ENCODE peak calls at places on chromosomes 2 and 18, in seven cellular contexts. One of them, this sample, is unnamed.

GRCh38 chr2:9465170-9465569 is 9.2 kb upstream of the IAH1 start:
- ATAC-seq in pancreas: no peak
- ATAC-seq in CD4-positive, alpha-beta T cell: no peak
- ATAC-seq in K562: no peak
- ATAC-seq in PC-3: no peak
- ATAC-seq in HCT116: no peak
- ATAC-seq in Right ventricle myocardium superior: no peak
- ATAC-seq in this sample: no peak

GRCh38 chr18:70376914-70377258 is 88.0 kb downstream of the SOCS6 start:
- ATAC-seq in Right ventricle myocardium superior: peak
- ATAC-seq in CD4-positive, alpha-beta T cell: no peak
- ATAC-seq in K562: no peak
- ATAC-seq in HCT116: no peak
- ATAC-seq in pancreas: peak
- ATAC-seq in PC-3: no peak
- ATAC-seq in this sample: no peak

GRCh38 chr2:207319321-207319720 is 153.6 kb upstream of the KLF7 start:
- ATAC-seq in CD4-positive, alpha-beta T cell: no peak
- ATAC-seq in Right ventricle myocardium superior: peak
- ATAC-seq in pancreas: no peak
- ATAC-seq in PC-3: no peak
- ATAC-seq in K562: no peak
- ATAC-seq in HCT116: no peak
- ATAC-seq in this sample: no peak

GRCh38 chr2:58644992-58645391 is 403.9 kb upstream of the FANCL start:
- ATAC-seq in CD4-positive, alpha-beta T cell: no peak
- ATAC-seq in Right ventricle myocardium superior: no peak
- ATAC-seq in K562: peak
- ATAC-seq in PC-3: peak
- ATAC-seq in HCT116: no peak
- ATAC-seq in pancreas: no peak
- ATAC-seq in this sample: peak

GRCh38 chr2:175015340-175015739 is 10.2 kb upstream of the CHN1 start:
- ATAC-seq in CD4-positive, alpha-beta T cell: no peak
- ATAC-seq in HCT116: no peak
- ATAC-seq in Right ventricle myocardium superior: no peak
- ATAC-seq in pancreas: no peak
- ATAC-seq in K562: no peak
- ATAC-seq in PC-3: no peak
- ATAC-seq in this sample: no peak

GRCh38 chr2:237669628-237670351 is 42.4 kb downstream of the LRRFIP1 start:
- ATAC-seq in PC-3: no peak
- ATAC-seq in pancreas: peak
- ATAC-seq in HCT116: no peak
- ATAC-seq in CD4-positive, alpha-beta T cell: no peak
- ATAC-seq in K562: no peak
- ATAC-seq in Right ventricle myocardium superior: peak
- ATAC-seq in this sample: no peak

GRCh38 chr18:34222396-34223163 is 2.1 kb downstream of the NOL4 start:
- ATAC-seq in HCT116: no peak
- ATAC-seq in PC-3: peak
- ATAC-seq in Right ventricle myocardium superior: peak
- ATAC-seq in K562: no peak
- ATAC-seq in CD4-positive, alpha-beta T cell: no peak
- ATAC-seq in pancreas: peak
- ATAC-seq in this sample: no peak

GRCh38 chr2:144460981-144461766 is 58.7 kb downstream of the ZEB2 start:
- ATAC-seq in Right ventricle myocardium superior: peak
- ATAC-seq in PC-3: no peak
- ATAC-seq in CD4-positive, alpha-beta T cell: no peak
- ATAC-seq in HCT116: no peak
- ATAC-seq in pancreas: no peak
- ATAC-seq in K562: peak
- ATAC-seq in this sample: no peak

GRCh38 chr2:148130571-148130970 is 109.7 kb downstream of the MBD5 start:
- ATAC-seq in PC-3: no peak
- ATAC-seq in CD4-positive, alpha-beta T cell: no peak
- ATAC-seq in Right ventricle myocardium superior: no peak
- ATAC-seq in HCT116: no peak
- ATAC-seq in K562: no peak
- ATAC-seq in pancreas: peak
- ATAC-seq in this sample: no peak